ENCODE peak calls at places on chromosomes 4 and X, in seven cellular contexts. A is T-cell, H is aorta, N is omental fat pad, I is A549, P is HCT116, F is SK-N-SH treated with all-trans-retinoic acid at 6 μM for 48 hours. B is an unnamed sample.

GRCh38 chr4:173490256-173490655 is 39.8 kb downstream of the HAND2 start:
- ATAC-seq in A (no peak), H (no peak), I (no peak), P (no peak), N (no peak), F (no peak), B (no peak)

GRCh38 chrX:110402091-110402854 is 43.6 kb downstream of the RTL9 start:
- ATAC-seq in P (peak; percentile 17), A (no peak), N (peak; percentile 66), I (peak; percentile 93), F (peak; percentile 61), H (peak; percentile 63), B (no peak)

GRCh38 chr4:118224239-118224829 is 128.5 kb downstream of the PRSS12 start:
- ATAC-seq in H (peak; percentile 62), F (peak; percentile 80), P (peak; percentile 80), N (no peak), A (no peak), I (peak; percentile 72), B (no peak)

GRCh38 chr4:7034262-7035081 is 8.7 kb upstream of the TADA2B start:
- ATAC-seq in N (peak; percentile 22), I (peak; percentile 93), H (peak; percentile 47), F (peak; percentile 74), P (peak; percentile 34), A (no peak), B (no peak)

GRCh38 chrX:13059676-13060499 is 15.5 kb upstream of the FAM9C start:
- ATAC-seq in N (peak; percentile 52), I (peak; percentile 90), F (peak; percentile 75), A (no peak), P (peak; percentile 38), H (no peak), B (peak; percentile 34)

GRCh38 chrX:154310991-154311541 is 15.5 kb downstream of the TKTL1 start:
- ATAC-seq in I (no peak), A (no peak), P (no peak), F (peak; percentile 15), N (no peak), H (no peak), B (no peak)

GRCh38 chrX:44265559-44265958 is 77.9 kb downstream of the EFHC2 start:
- ATAC-seq in N (no peak), F (no peak), H (no peak), P (no peak), A (peak; percentile 54), I (no peak), B (peak; percentile 31)

GRCh38 chr4:103802766-103803165 is 83.0 kb upstream of the TACR3 start:
- ATAC-seq in F (no peak), I (no peak), P (no peak), A (no peak), N (no peak), H (no peak), B (no peak)

GRCh38 chr4:180449395-180449956 is 1793.7 kb upstream of the TENM3 start:
- ATAC-seq in A (no peak), F (peak; percentile 99), H (no peak), N (no peak), I (peak; percentile 84), P (peak; percentile 100), B (no peak)

GRCh38 chrX:68432648-68433047 is 647 bp downstream of the OPHN1 start:
- ATAC-seq in P (peak; percentile 2), A (no peak), F (peak; percentile 4), I (peak; percentile 12), N (peak; percentile 43), H (peak; percentile 5), B (no peak)

GRCh38 chrX:67949270-67949669 is 405.4 kb downstream of the AR start:
- ATAC-seq in F (no peak), I (no peak), P (no peak), A (no peak), N (no peak), H (no peak), B (no peak)

GRCh38 chr4:93359609-93360008 is 468.9 kb upstream of the ATOH1 start:
- ATAC-seq in N (no peak), P (no peak), H (no peak), I (no peak), A (no peak), F (no peak), B (no peak)

GRCh38 chr4:119290598-119290997 is 31.3 kb downstream of the FABP2 start:
- ATAC-seq in F (no peak), P (no peak), H (no peak), A (no peak), N (no peak), I (no peak), B (no peak)

GRCh38 chr4:592825-593520 is 16.9 kb upstream of the TMEM271 start:
- ATAC-seq in I (no peak), A (no peak), P (no peak), N (no peak), H (no peak), F (no peak), B (no peak)

GRCh38 chr4:140234697-140235060 is 80.7 kb upstream of the MAML3 start:
- ATAC-seq in H (no peak), A (no peak), F (no peak), I (no peak), P (no peak), N (no peak), B (peak; percentile 62)

GRCh38 chr4:36332782-36333131 is 51.3 kb downstream of the DTHD1 start:
- ATAC-seq in I (no peak), F (no peak), P (no peak), H (no peak), A (no peak), N (no peak), B (peak; percentile 89)

B was measured in activated T-helper 17 cell treated with anti-CD3 and anti-CD28 coated beads, Interleukin-2, amount 50 U/mL, for 72 hours.